ENCODE peak calls at places on chromosome 2, in four cellular contexts. K is K562, W is HepG2, R is HCT116. U is an unnamed sample.
A peak's percentile ranks its signal among the peaks of the same experiment; 100 is the strongest.

GRCh38 chr2:54831480-54831879 is 108.0 kb downstream of the EML6 start:
- DNase-seq in R (no peak), W (no peak), K (no peak), U (no peak)

GRCh38 chr2:152473151-152473857 is 138.3 kb downstream of the FMNL2 start:
- DNase-seq in R (no peak), W (peak; percentile 51), K (no peak), U (no peak)

GRCh38 chr2:120291464-120292311 is 39.0 kb downstream of the RALB start:
- DNase-seq in R (peak; percentile 10), W (no peak), K (peak; percentile 68), U (peak; percentile 8)

GRCh38 chr2:127170021-127170420 is 50.1 kb downstream of the CYP27C1 start:
- DNase-seq in K (no peak), W (no peak), R (no peak), U (no peak)

GRCh38 chr2:99615247-99615771 is 125.5 kb upstream of the REV1 start:
- DNase-seq in K (peak; percentile 28), W (peak; percentile 33), R (peak; percentile 21), U (peak; percentile 55)

GRCh38 chr2:235803028-235803427 is 309.2 kb downstream of the AGAP1 start:
- DNase-seq in W (no peak), R (no peak), K (no peak), U (no peak)

GRCh38 chr2:143581989-143582719 is 452.9 kb downstream of the ARHGAP15 start:
- DNase-seq in R (no peak), W (no peak), K (no peak), U (peak; percentile 15)

GRCh38 chr2:219433666-219434467 is 776 bp upstream of the SPEG start:
- DNase-seq in R (peak; percentile 69), W (peak; percentile 35), K (peak; percentile 75), U (peak; percentile 36)

GRCh38 chr2:74138952-74139323 is 8.8 kb downstream of the BOLA3 start:
- DNase-seq in K (peak; percentile 47), R (no peak), W (no peak), U (no peak)

GRCh38 chr2:39091535-39091934 is 29.3 kb downstream of the SOS1 start:
- DNase-seq in R (no peak), K (no peak), W (no peak), U (no peak)

GRCh38 chr2:158533009-158533408 is 76.3 kb downstream of the PKP4 start:
- DNase-seq in W (no peak), R (no peak), K (no peak), U (no peak)

GRCh38 chr2:127737892-127738291 is 36.6 kb downstream of the SFT2D3 start:
- DNase-seq in K (no peak), R (no peak), W (no peak), U (no peak)

GRCh38 chr2:71422786-71423185 is 30.6 kb upstream of the DYSF start:
- DNase-seq in K (no peak), R (no peak), W (no peak), U (no peak)

GRCh38 chr2:48572797-48573196 is 42.8 kb downstream of the STON1 start:
- DNase-seq in R (no peak), W (peak; percentile 90), K (peak; percentile 21), U (no peak)

GRCh38 chr2:52629531-52629930 is 1138.1 kb upstream of the CHAC2 start:
- DNase-seq in K (no peak), R (no peak), W (no peak), U (no peak)

GRCh38 chr2:180679693-180680092 is 300.7 kb upstream of the UBE2E3 start:
- DNase-seq in W (no peak), R (no peak), K (no peak), U (no peak)

GRCh38 chr2:47230418-47230817 is 75.3 kb upstream of the STPG4 start:
- DNase-seq in K (no peak), W (no peak), R (no peak), U (no peak)
- TF ChIP-seq JUND in K (no peak), W (no peak), R (no peak), U (no peak)

GRCh38 chr2:216845426-216845825 is 14.4 kb downstream of the TNP1 start:
- DNase-seq in K (no peak), R (no peak), W (no peak), U (no peak)

GRCh38 chr2:216855079-216855478 is 4.8 kb downstream of the TNP1 start:
- DNase-seq in R (no peak), W (no peak), K (no peak), U (no peak)

GRCh38 chr2:216855614-216856013 is 4.2 kb downstream of the TNP1 start:
- DNase-seq in K (no peak), W (no peak), R (no peak), U (no peak)

GRCh38 chr2:216850665-216851327 is 9.1 kb downstream of the TNP1 start:
- DNase-seq in K (peak; percentile 26), R (no peak), W (no peak), U (no peak)

GRCh38 chr2:216849987-216850386 is 9.9 kb downstream of the TNP1 start:
- DNase-seq in R (no peak), K (peak; percentile 25), W (no peak), U (no peak)
- TF ChIP-seq JUND in R (no peak), K (no peak), W (no peak), U (no peak)

GRCh38 chr2:9984861-9985480 is 33.5 kb downstream of the GRHL1 start:
- DNase-seq in W (no peak), K (no peak), R (no peak), U (no peak)
- TF ChIP-seq JUND in W (no peak), K (no peak), R (no peak), U (no peak)

DNA sequence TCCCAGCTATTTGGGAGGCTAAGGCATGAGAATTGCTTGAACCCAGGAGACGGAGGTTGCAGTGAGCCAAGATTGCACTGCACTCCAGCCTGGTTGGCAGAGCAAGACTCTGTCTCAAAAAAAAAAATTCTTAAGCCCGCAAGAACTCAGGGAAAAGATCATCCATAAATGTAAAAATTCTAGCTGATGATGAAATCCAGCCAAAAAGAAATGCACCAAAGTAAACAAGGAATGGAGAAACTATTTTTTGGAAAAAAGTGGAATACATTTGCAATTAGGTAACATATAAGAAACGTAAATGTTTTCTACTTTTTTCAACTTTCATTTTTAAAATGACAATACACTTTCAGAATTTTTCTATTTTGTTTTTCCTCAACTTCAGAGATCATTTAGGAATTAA is 61.3 kb downstream of the ASXL2 start:
- DNase-seq in K (no peak), W (no peak), R (no peak), U (no peak)
- TF ChIP-seq JUND in K (no peak), W (no peak), R (no peak), U (no peak)

DNA sequence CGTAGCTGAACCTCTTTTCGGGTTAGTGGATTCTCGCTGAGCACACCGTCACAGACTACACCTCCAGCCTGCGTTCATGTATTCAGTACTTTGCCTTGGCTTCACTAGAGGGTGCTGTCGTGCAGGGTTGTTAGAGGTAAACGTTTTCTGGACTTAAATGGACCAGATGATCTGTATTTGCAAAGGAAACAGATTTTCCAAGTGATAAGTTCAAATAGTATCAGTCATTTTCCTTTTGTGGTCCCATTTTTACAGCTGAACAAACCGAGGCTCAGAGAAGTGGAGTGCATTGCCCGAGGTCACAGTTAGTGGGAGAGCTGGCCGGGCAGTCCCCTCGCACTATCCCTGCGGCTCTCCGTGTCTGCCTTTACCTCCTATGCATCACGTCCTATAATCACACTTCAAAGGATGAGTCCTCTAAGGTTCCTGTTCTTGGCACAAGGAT is 125.9 kb downstream of the MAP4K4 start:
- DNase-seq in W (peak; percentile 71), K (peak; percentile 48), R (peak; percentile 16), U (peak; percentile 73)
- TF ChIP-seq JUND in W (no peak), K (no peak), R (no peak), U (no peak)